ENCODE peak calls at places on chromosomes 5 and 9, in four cellular contexts. F is heart left ventricle; R is effector memory CD4-positive, alpha-beta T cell; B is HCT116. H is an unnamed sample.

GRCh38 chr9:114883709-114884108 is 46.7 kb downstream of the TNFSF8 start:
- DNase-seq in R (no peak), B (no peak), F (no peak), H (no peak)

GRCh38 chr9:6931913-6932312 is 174.1 kb downstream of the KDM4C start:
- DNase-seq in F (peak; percentile 47), R (no peak), B (peak; percentile 74), H (no peak)

GRCh38 chr5:72598461-72599433 is 91.5 kb upstream of the ZNF366 start:
- DNase-seq in R (no peak), F (no peak), B (no peak), H (no peak)

GRCh38 chr9:124054671-124055212 is 43.2 kb downstream of the LHX2 start:
- DNase-seq in F (no peak), R (no peak), B (no peak), H (no peak)

GRCh38 chr5:133201310-133201709 is 149.5 kb downstream of the HSPA4 start:
- DNase-seq in R (no peak), B (no peak), F (no peak), H (no peak)

GRCh38 chr5:102152906-102153787 is 142.9 kb downstream of the SLCO4C1 start:
- DNase-seq in F (no peak), B (peak; percentile 35), R (no peak), H (no peak)

GRCh38 chr5:55037046-55037771 is 13.2 kb downstream of the GZMK start:
- DNase-seq in B (peak; percentile 8), R (no peak), F (no peak), H (no peak)

GRCh38 chr5:168214886-168215285 is 76.6 kb upstream of the WWC1 start:
- DNase-seq in F (no peak), R (no peak), B (no peak), H (no peak)

GRCh38 chr5:154653764-154654483 is 101.3 kb upstream of the LARP1 start:
- DNase-seq in R (no peak), F (no peak), B (no peak), H (no peak)

GRCh38 chr9:37511006-37511714 is 25.4 kb downstream of the POLR1E start:
- DNase-seq in F (no peak), B (peak; percentile 13), R (no peak), H (no peak)

GRCh38 chr9:128082173-128082572 is 14.1 kb downstream of the SLC25A25 start:
- DNase-seq in R (no peak), F (no peak), B (peak; percentile 51), H (no peak)

GRCh38 chr5:79702606-79703380 is 13.2 kb downstream of the CMYA5 start:
- DNase-seq in R (no peak), F (no peak), B (no peak), H (no peak)

GRCh38 chr5:63963080-63963735 is 963 bp upstream of the HTR1A start:
- DNase-seq in F (peak; percentile 16), B (peak; percentile 19), R (no peak), H (peak; percentile 34)

GRCh38 chr9:72691671-72692070 is 170.3 kb downstream of the TMC1 start:
- DNase-seq in F (no peak), R (no peak), B (no peak), H (no peak)

GRCh38 chr5:39453606-39454005 is 28.8 kb upstream of the DAB2 start:
- DNase-seq in R (no peak), F (no peak), B (no peak), H (no peak)

GRCh38 chr5:61576556-61576955 is 244.5 kb downstream of the ZSWIM6 start:
- DNase-seq in F (no peak), B (no peak), R (no peak), H (no peak)

GRCh38 chr5:139749242-139749641 is 46.4 kb upstream of the PSD2 start:
- DNase-seq in F (no peak), B (no peak), R (no peak), H (no peak)

GRCh38 chr5:78930742-78931141 is 54.4 kb downstream of the ARSB start:
- DNase-seq in B (no peak), R (no peak), F (no peak), H (no peak)

GRCh38 chr5:137833463-137833862 is 34.2 kb upstream of the MYOT start:
- DNase-seq in F (no peak), B (peak; percentile 92), R (no peak), H (no peak)

GRCh38 chr9:91062281-91062680 is 260.7 kb downstream of the SYK start:
- DNase-seq in R (no peak), B (no peak), F (no peak), H (no peak)

GRCh38 chr5:142748132-142748531 is 22.0 kb upstream of the ARHGAP26 start:
- DNase-seq in B (no peak), R (no peak), F (no peak), H (no peak)

GRCh38 chr5:65075623-65076250 is 307.0 kb downstream of the CWC27 start:
- DNase-seq in F (no peak), R (no peak), B (no peak), H (no peak)

GRCh38 chr5:113421643-113422132 is 13.1 kb downstream of the TSSK1B start:
- DNase-seq in R (no peak), F (no peak), B (no peak), H (no peak)

GRCh38 chr9:27003406-27004147 is 1.9 kb downstream of the LRRC19 start:
- DNase-seq in F (no peak), R (no peak), B (no peak), H (no peak)

GRCh38 chr5:52870448-52870847 is 82.7 kb downstream of the ITGA1 start:
- DNase-seq in F (peak; percentile 33), R (no peak), B (no peak), H (no peak)

GRCh38 chr9:83511051-83511450 is 27.1 kb downstream of the FRMD3 start:
- DNase-seq in F (no peak), R (no peak), B (no peak), H (no peak)

GRCh38 chr9:92661761-92662160 is 8.2 kb downstream of the IPPK start:
- DNase-seq in R (no peak), F (no peak), B (no peak), H (no peak)

GRCh38 chr5:94577466-94578245 is 40.7 kb downstream of the KIAA0825 start:
- DNase-seq in F (no peak), R (no peak), B (no peak), H (no peak)

GRCh38 chr5:101535626-101536025 is 632.5 kb upstream of the ST8SIA4 start:
- DNase-seq in R (no peak), F (no peak), B (no peak), H (no peak)

GRCh38 chr5:94313188-94313587 is 305.2 kb downstream of the KIAA0825 start:
- DNase-seq in F (no peak), B (no peak), R (no peak), H (no peak)

GRCh38 chr5:133783481-133783880 is 171.1 kb upstream of the FSTL4 start:
- DNase-seq in F (no peak), R (no peak), B (no peak), H (no peak)

GRCh38 chr5:88092358-88092757 is 176.3 kb downstream of the TMEM161B start:
- DNase-seq in B (no peak), R (no peak), F (no peak), H (no peak)

GRCh38 chr9:33102551-33103210 is 26.2 kb upstream of the SMU1 start:
- DNase-seq in B (no peak), F (no peak), R (no peak), H (no peak)

GRCh38 chr5:119343766-119344165 is 12.1 kb upstream of the TNFAIP8 start:
- DNase-seq in F (no peak), R (peak; percentile 37), B (no peak), H (no peak)

GRCh38 chr5:73103885-73104284 is 16.5 kb upstream of the TMEM171 start:
- DNase-seq in B (no peak), R (no peak), F (no peak), H (no peak)

GRCh38 chr9:74630228-74630627 is 133.1 kb downstream of the RORB start:
- DNase-seq in F (no peak), B (no peak), R (no peak), H (no peak)

GRCh38 chr9:104871961-104872527 is 55.9 kb downstream of the ABCA1 start:
- DNase-seq in B (no peak), R (no peak), F (no peak), H (no peak)

GRCh38 chr9:104868303-104868686 is 59.7 kb downstream of the ABCA1 start:
- DNase-seq in F (no peak), B (no peak), R (no peak), H (no peak)

GRCh38 chr9:104872959-104873850 is 54.8 kb downstream of the ABCA1 start:
- DNase-seq in R (no peak), B (no peak), F (peak; percentile 32), H (peak; percentile 38)

GRCh38 chr9:104868687-104869404 is 59.1 kb downstream of the ABCA1 start:
- DNase-seq in B (no peak), R (no peak), F (peak; percentile 67), H (no peak)

DNA sequence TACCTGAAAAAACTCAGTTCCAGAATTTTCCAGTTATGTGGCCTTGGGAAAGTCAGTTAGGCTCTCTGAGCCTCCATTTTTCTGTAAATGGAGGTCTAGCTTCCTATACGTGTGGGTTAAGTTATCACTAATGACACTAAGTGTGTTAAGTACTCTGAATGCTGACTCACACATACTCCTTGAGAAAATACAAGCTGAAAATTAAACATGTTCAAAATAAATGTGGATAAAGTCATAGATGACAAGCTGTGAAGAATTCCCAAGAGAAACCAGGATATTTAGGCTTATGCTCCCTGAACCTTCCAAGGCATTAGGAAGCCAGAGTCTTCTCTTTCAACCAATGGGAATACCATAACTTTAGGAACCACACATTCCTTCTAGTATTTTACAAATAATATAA is 58.2 kb downstream of the ABCA1 start:
- DNase-seq in B (no peak), F (no peak), R (no peak), H (no peak)
- H3K27ac ChIP-seq in B (no peak overlapping the region), F (peak overlapping the region; percentile 68), R (no peak overlapping the region), H (peak overlapping the region; percentile 14)

GRCh38 chr5:33438996-33439395 is 1.8 kb upstream of the TARS1 start:
- DNase-seq in R (no peak), B (no peak), F (no peak), H (no peak)
- H3K27ac ChIP-seq in R (no peak overlapping the region), B (no peak overlapping the region), F (no peak overlapping the region), H (no peak overlapping the region)

GRCh38 chr5:83516361-83516760 is 44.8 kb downstream of the VCAN start:
- DNase-seq in R (no peak), F (no peak), B (no peak), H (no peak)
- H3K27ac ChIP-seq in R (no peak overlapping the region), F (no peak overlapping the region), B (no peak overlapping the region), H (no peak overlapping the region)

GRCh38 chr9:136053757-136054142 is 41.3 kb downstream of the NACC2 start:
- DNase-seq in F (no peak), B (no peak), R (no peak), H (no peak)

GRCh38 chr9:136051568-136052432 is 43.3 kb downstream of the NACC2 start:
- DNase-seq in B (peak; percentile 83), R (no peak), F (no peak), H (peak; percentile 90)

GRCh38 chr9:136052991-136053756 is 41.9 kb downstream of the NACC2 start:
- DNase-seq in B (no peak), F (no peak), R (no peak), H (no peak)

GRCh38 chr9:136050706-136051567 is 44.2 kb downstream of the NACC2 start:
- DNase-seq in F (no peak), B (no peak), R (no peak), H (no peak)

DNA sequence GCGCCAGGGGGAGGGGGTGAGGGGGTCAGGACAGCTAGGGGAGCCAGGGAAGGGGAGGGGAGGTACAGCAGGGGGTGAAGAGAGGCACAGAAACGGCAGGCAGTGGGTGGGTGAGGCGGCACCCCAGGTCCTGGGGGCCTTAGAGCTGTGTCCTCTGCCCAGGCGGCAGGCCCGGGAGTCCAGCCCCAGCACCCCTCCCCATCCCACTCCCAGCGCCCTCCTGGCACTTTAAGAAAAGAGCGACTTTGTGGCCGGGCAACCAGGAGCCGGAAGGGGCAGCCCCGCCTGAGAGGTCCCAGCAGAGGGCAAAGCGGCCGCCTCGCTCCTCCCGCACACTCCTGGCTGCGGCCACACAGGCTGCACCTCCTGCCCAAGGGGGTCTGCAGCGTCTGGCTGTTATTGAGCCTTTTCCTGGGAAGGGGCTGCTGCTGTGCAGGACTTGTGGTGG is 42.6 kb downstream of the NACC2 start:
- DNase-seq in F (no peak), B (no peak), R (no peak), H (peak; percentile 60)
- H3K27ac ChIP-seq in F (peak overlapping the region; percentile 83), B (peak overlapping the region; percentile 98), R (no peak overlapping the region), H (peak overlapping the region; percentile 98)